ENCODE peak calls at places on chromosomes 1 and 21, in four cellular contexts. D, A, W and X are unnamed samples.

GRCh38 chr1:19360026-19360813 is 48.1 kb downstream of the SLC66A1 start:
- DNase-seq in A (no peak), D (no peak), W (no peak), X (no peak)

GRCh38 chr1:2585318-2586092 is 1.1 kb upstream of the PRXL2B start:
- DNase-seq in A (peak), D (peak), W (peak), X (no peak)

GRCh38 chr1:29675481-29676263 is 439.4 kb downstream of the PTPRU start:
- DNase-seq in D (no peak), W (no peak), A (no peak), X (peak)

GRCh38 chr21:34630536-34631143 is 15.7 kb upstream of the RCAN1 start:
- DNase-seq in A (no peak), W (no peak), D (no peak), X (peak)

GRCh38 chr1:20059847-20060246 is 10.1 kb upstream of the PLA2G5 start:
- DNase-seq in D (no peak), A (no peak), W (no peak), X (no peak)

GRCh38 chr1:160726498-160727391 is 12.3 kb upstream of the SLAMF7 start:
- DNase-seq in D (no peak), W (no peak), A (no peak), X (no peak)

GRCh38 chr1:51926171-51926812 is 47.8 kb upstream of the NRDC start:
- DNase-seq in W (no peak), D (no peak), A (no peak), X (no peak)

GRCh38 chr1:205373022-205373421 is 16.3 kb upstream of the KLHDC8A start:
- DNase-seq in D (no peak), A (no peak), W (no peak), X (no peak)

GRCh38 chr1:217135569-217135915 is 412.3 kb upstream of the ESRRG start:
- DNase-seq in D (no peak), A (no peak), W (no peak), X (peak)

GRCh38 chr21:45906196-45906805 is 75.3 kb upstream of the COL6A1 start:
- DNase-seq in W (peak), A (no peak), D (no peak), X (no peak)

GRCh38 chr21:31181089-31181757 is 142.9 kb upstream of the KRTAP19-8 start:
- DNase-seq in D (no peak), A (no peak), W (no peak), X (no peak)

DNA sequence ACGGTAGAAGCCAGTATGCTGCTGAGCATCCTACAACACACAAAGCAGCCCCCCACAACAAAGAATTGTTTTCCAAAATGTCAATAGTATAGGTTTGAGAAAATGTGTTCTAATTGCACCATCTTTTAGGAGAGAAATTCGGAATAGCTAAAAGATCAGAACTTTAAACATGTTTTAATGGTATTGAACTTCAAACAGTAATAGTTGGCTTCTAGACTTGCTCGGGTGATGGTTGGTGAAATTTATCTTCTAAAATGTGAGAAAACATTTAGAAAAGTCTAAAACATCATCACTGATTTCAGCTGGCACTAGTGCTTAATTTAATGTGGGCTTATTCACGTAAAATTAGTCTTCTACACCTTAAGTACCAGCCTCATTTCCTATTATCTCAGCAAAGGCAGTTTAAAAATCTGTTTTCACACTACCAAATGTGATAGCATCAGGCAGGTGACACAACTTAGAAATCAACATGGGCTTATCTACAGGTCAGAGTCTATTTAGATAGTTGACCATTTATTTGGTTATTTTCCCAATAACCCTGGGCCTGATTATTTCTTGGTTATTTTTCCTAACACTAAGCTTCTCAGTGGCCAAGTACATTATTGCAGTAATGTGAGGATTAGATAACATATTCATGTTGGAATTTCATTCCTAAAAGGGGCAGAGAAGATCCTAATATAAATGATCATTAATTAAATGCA is 399.3 kb upstream of the PKN2 start:
- DNase-seq in A (no peak), W (no peak), D (no peak), X (no peak)
- H3K27ac ChIP-seq in A (no peak), W (no peak), D (no peak), X (no peak)

DNA sequence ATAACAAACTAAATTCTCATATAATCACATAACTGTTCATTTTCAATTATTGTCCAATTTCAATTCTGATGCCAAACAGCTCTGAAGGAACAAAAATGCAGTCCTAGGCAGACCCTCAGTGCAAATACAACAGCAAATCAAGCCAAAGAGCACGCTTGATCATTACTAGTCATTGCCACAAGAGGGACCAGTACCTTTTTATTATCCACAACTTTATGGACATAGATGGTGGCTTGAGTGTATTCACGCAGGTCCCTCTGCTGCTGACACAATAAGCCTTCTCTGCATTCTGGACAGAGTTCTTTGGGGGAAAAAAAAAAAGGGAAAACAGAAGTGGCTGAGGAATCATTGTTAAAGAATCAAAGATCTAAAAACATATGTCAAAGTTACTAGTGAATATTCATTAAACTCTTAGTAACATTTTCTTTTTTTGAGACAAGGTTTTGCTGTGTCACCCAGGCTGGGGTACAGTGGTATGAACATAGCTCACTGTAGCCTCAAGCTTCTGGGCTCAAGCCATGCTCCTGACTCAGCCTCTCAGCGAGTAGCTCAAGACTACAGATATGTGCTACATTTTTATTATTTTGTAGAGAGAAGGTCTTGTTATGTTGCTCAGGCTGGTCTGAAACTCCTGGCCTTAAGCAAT is 34.3 kb upstream of the RAP1GAP start:
- DNase-seq in D (no peak), A (no peak), W (no peak), X (no peak)
- H3K27ac ChIP-seq in D (no peak), A (no peak), W (no peak), X (no peak)

GRCh38 chr1:33716976-33717688 is 146.7 kb upstream of the HMGB4 start:
- DNase-seq in A (no peak), D (no peak), W (no peak), X (no peak)

GRCh38 chr1:33723251-33723650 is 140.6 kb upstream of the HMGB4 start:
- DNase-seq in A (no peak), D (no peak), W (no peak), X (no peak)

GRCh38 chr1:33718166-33718565 is 145.7 kb upstream of the HMGB4 start:
- DNase-seq in W (no peak), A (no peak), D (no peak), X (no peak)

GRCh38 chr1:33721416-33721815 is 142.5 kb upstream of the HMGB4 start:
- DNase-seq in W (no peak), D (no peak), A (no peak), X (no peak)

GRCh38 chr1:33719771-33720670 is 143.9 kb upstream of the HMGB4 start:
- DNase-seq in A (no peak), D (no peak), W (no peak), X (no peak)
- H3K27ac ChIP-seq in A (no peak), D (no peak), W (no peak), X (no peak)

DNA sequence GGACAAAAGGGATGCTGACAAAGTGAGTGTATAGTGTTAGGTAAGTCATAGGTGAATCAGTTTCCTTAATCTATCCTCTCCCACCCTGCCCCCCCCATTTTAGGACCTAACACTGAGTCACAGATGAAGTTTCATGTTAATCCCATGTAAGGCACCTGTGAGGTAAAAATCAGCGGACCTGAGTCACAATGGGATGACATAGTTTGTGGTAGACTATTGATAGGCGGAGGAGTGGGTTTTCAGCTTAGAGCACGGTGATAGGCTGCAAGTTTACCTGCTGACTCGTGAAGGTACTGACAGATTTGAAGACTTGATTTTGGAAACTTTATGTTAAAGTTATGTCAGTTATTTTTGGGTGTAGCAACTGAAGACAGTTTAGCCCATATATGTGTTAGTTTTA is 1.7 kb downstream of the TOR1AIP1 start:
- DNase-seq in W (no peak), D (no peak), A (no peak), X (no peak)
- H3K27ac ChIP-seq in W (no peak), D (peak), A (peak), X (peak)

DNA sequence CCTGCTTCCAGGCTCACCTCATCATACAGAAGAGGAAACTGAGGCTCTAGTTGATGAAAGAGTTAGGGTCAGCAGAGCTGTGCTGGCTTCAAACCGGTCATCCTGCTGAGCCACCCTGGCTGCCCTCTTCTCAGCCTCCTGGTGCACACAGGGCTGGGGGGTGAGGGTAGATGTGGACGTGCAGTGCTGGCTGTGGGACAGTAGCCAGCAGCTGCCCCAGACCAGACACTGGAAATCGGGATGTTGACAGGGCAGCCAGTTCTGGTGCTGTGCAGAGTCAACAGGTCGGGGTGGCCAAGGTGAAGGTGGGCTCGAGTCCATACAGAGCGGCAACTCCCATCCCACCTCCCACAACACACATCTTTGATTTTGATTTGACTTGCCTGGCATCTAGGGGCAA is 1.5 kb upstream of the CLCNKA start:
- DNase-seq in W (no peak), D (no peak), A (no peak), X (no peak)
- H3K27ac ChIP-seq in W (peak), D (no peak), A (peak), X (peak)

GRCh38 chr1:156816561-156817328 is at the start of gene SH2D2A:
- DNase-seq in W (peak), A (peak), D (no peak), X (no peak)
- H3K27ac ChIP-seq in W (no peak), A (peak), D (no peak), X (peak)

DNA sequence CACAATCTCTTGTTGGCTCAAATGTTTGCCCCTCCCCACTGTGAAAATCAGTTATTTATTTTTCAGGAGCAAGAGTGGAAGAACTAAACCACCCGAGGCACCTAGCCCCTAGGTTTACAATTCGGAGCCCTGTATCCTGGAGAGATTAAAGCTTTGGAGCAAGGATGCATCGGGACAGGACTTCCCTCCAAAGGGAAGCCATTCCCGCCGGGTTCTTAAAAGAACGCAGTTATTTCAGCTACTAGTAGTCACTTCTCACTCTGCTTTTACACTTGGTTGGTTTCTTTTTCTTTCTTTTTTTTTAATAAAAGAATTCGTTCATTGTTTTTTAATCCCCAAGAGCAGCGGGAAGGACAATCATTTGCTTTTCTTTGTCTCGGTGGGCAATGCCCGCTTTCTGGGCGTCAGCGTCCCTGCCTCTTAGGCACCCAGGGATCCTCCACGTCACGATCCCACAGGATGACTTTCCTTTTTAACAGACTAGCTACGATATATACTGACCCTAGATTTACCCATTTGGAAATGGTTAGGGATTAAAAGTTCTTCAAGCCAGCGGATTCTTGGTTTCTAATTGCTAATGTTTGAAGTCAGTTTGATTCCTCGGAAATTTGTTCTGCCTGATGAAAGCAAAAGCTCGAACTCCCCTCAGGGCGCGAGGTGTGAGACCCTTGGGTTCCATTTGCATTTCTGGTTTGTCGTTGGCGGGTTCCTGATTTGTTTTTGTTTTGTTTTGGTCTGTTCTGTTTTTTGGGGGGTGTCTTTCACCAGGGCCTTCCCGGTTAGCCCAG is 9.0 kb downstream of the TBX15 start:
- DNase-seq in W (no peak), D (no peak), A (no peak), X (no peak)
- H3K27ac ChIP-seq in W (no peak), D (no peak), A (no peak), X (no peak)

GRCh38 chr1:53088616-53089300 is 26.7 kb downstream of the PODN start:
- DNase-seq in D (no peak), A (no peak), W (no peak), X (no peak)
- H3K27ac ChIP-seq in D (no peak), A (no peak), W (no peak), X (no peak)

GRCh38 chr21:37461494-37461893 is 94.9 kb downstream of the DYRK1A start:
- DNase-seq in W (no peak), A (no peak), D (no peak), X (no peak)

GRCh38 chr21:37462087-37462861 is 95.7 kb downstream of the DYRK1A start:
- DNase-seq in A (no peak), W (no peak), D (no peak), X (no peak)

GRCh38 chr21:37459575-37459974 is 93.0 kb downstream of the DYRK1A start:
- DNase-seq in A (no peak), W (no peak), D (no peak), X (no peak)

GRCh38 chr21:37460196-37460595 is 93.6 kb downstream of the DYRK1A start:
- DNase-seq in A (no peak), W (no peak), D (no peak), X (no peak)

DNA sequence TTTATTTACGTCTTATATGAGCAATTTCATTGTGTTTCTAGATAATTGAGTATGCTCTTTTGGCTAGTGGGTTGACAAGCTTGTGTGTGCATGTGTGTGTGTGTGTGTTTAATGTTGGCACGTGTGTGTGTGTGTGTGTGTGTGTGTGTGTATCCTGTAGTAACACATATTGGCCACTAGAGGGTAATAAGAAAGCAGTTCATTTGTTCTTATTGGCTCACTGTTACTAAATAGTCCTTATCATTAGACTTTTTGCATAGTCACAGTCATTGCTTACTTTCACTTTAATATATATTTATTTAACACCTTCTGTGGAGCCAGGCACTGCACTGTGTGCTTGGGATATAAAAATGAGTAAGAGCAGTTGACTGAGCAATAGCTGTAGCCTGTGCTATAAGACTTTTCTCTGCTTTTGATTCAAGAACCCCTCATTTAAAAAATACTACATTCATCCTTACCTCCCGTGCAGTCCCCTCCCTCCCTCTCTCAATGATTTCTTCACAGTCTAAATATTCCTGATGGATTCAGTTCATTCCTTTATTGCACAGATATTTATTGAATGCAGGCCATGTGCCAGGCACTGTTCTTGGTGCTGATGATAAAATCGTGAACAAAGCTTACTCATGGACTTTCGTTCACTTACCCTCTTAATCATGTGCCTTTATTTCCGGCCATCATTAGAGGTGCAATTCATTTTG is 96.7 kb downstream of the DYRK1A start:
- DNase-seq in A (no peak), D (no peak), W (no peak), X (no peak)
- H3K27ac ChIP-seq in A (peak), D (no peak), W (no peak), X (no peak)